ENCODE peak calls at places on chromosome 9, in seven cellular contexts. M is breast epithelium; Z is nephron progenitor cell; U is prostate gland; I is pancreas; D is CD8-positive, alpha-beta T cell; O is CD4-positive, alpha-beta T cell. H is an unnamed sample.
A peak's percentile ranks its signal among the peaks of the same experiment; 100 is the strongest.

GRCh38 chr9:109403766-109404320 is 83.0 kb upstream of the EPB41L4B start:
- DNase-seq in M (no peak), Z (no peak), U (no peak), I (no peak), D (no peak), O (no peak), H (no peak)

GRCh38 chr9:128920381-128921058 is at the start of gene PHYHD1:
- DNase-seq in M (no peak), Z (no peak), U (peak; percentile 56), I (peak; percentile 66), D (no peak), O (no peak), H (no peak)

GRCh38 chr9:90611568-90611967 is 31.1 kb downstream of the DIRAS2 start:
- DNase-seq in M (no peak), Z (no peak), U (no peak), I (no peak), D (no peak), O (no peak), H (no peak)

GRCh38 chr9:76638001-76638400 is 126.2 kb upstream of the PCA3 start:
- DNase-seq in M (no peak), Z (no peak), U (no peak), I (no peak), D (no peak), O (no peak), H (no peak)

GRCh38 chr9:23543420-23543819 is 282.6 kb downstream of the ELAVL2 start:
- DNase-seq in M (no peak), Z (no peak), U (no peak), I (no peak), D (no peak), O (no peak), H (no peak)

GRCh38 chr9:4596165-4596922 is 65.8 kb upstream of the PLPP6 start:
- DNase-seq in M (no peak), Z (no peak), U (no peak), I (no peak), D (peak; percentile 87), O (peak; percentile 54), H (no peak)

GRCh38 chr9:115944166-115944948 is 209.2 kb upstream of the PAPPA start:
- DNase-seq in M (peak; percentile 54), Z (no peak), U (peak; percentile 7), I (peak; percentile 29), D (no peak), O (no peak), H (no peak)

GRCh38 chr9:100222674-100223073 is 123.6 kb downstream of the INVS start:
- DNase-seq in M (no peak), Z (no peak), U (no peak), I (no peak), D (no peak), O (no peak), H (no peak)

GRCh38 chr9:13110766-13111400 is 168.6 kb downstream of the MPDZ start:
- DNase-seq in M (no peak), Z (no peak), U (peak; percentile 35), I (no peak), D (no peak), O (no peak), H (no peak)

DNA sequence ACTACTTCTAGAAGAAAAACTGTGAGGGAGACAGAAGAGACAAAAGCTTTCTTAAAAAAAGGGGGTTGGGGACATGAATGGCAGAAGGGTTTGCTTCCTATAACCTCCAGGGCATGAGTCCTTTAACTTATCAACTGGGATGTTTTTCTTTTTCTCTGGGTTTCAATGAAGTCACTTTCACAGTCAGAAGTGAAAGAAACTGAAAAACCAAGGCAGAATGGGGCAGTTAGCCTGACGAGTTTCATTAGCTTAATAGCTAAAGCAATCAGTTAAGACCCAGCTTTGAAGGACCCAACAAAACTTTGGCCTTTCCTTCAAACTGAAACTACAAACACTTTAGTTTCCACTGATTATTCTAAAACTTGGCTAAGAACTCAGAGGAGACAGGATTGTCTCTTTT is 4.6 kb upstream of the OR13C8 start:
- DNase-seq in M (no peak), Z (no peak), U (no peak), I (no peak), D (no peak), O (no peak), H (no peak)
- TF ChIP-seq CTCF in M (no peak), Z (no peak), U (no peak), I (no peak), D (no peak), O (no peak), H (no peak)

GRCh38 chr9:68949271-68950000 is 64.5 kb downstream of the PRKACG start:
- DNase-seq in M (no peak), Z (no peak), U (peak; percentile 41), I (peak; percentile 26), D (no peak), O (peak; percentile 1), H (no peak)
- TF ChIP-seq CTCF in M (peak; percentile 41), Z (no peak), U (peak; percentile 49), I (no peak), D (no peak), O (no peak), H (no peak)

GRCh38 chr9:126219166-126219565 is 107.5 kb upstream of the MVB12B start:
- DNase-seq in M (no peak), Z (no peak), U (no peak), I (no peak), D (no peak), O (no peak), H (no peak)

GRCh38 chr9:126221480-126221879 is 105.1 kb upstream of the MVB12B start:
- DNase-seq in M (no peak), Z (no peak), U (no peak), I (no peak), D (no peak), O (no peak), H (no peak)

GRCh38 chr9:126217797-126218196 is 108.8 kb upstream of the MVB12B start:
- DNase-seq in M (no peak), Z (no peak), U (no peak), I (no peak), D (no peak), O (no peak), H (no peak)

GRCh38 chr9:126218726-126219125 is 107.9 kb upstream of the MVB12B start:
- DNase-seq in M (no peak), Z (no peak), U (no peak), I (no peak), D (no peak), O (no peak), H (no peak)

GRCh38 chr9:126219717-126220116 is 106.9 kb upstream of the MVB12B start:
- DNase-seq in M (no peak), Z (peak; percentile 27), U (no peak), I (no peak), D (no peak), O (no peak), H (no peak)
- TF ChIP-seq CTCF in M (no peak), Z (no peak), U (no peak), I (no peak), D (no peak), O (no peak), H (no peak)

GRCh38 chr9:19162026-19162366 is 34.7 kb upstream of the PLIN2 start:
- DNase-seq in M (no peak), Z (no peak), U (no peak), I (no peak), D (no peak), O (no peak), H (no peak)

GRCh38 chr9:19162956-19163355 is 35.7 kb upstream of the PLIN2 start:
- DNase-seq in M (no peak), Z (no peak), U (no peak), I (no peak), D (no peak), O (no peak), H (no peak)

GRCh38 chr9:19160085-19160484 is 32.8 kb upstream of the PLIN2 start:
- DNase-seq in M (no peak), Z (no peak), U (no peak), I (no peak), D (no peak), O (no peak), H (no peak)

GRCh38 chr9:19156805-19157204 is 29.5 kb upstream of the PLIN2 start:
- DNase-seq in M (no peak), Z (no peak), U (no peak), I (no peak), D (no peak), O (no peak), H (no peak)

GRCh38 chr9:19161257-19162025 is 34.1 kb upstream of the PLIN2 start:
- DNase-seq in M (no peak), Z (no peak), U (peak; percentile 54), I (peak; percentile 49), D (peak; percentile 41), O (no peak), H (peak; percentile 50)
- TF ChIP-seq CTCF in M (no peak), Z (no peak), U (no peak), I (no peak), D (no peak), O (no peak), H (no peak)

GRCh38 chr9:34134521-34134920 is 8.0 kb upstream of the DCAF12 start:
- DNase-seq in M (no peak), Z (no peak), U (no peak), I (no peak), D (no peak), O (no peak), H (no peak)

DNA sequence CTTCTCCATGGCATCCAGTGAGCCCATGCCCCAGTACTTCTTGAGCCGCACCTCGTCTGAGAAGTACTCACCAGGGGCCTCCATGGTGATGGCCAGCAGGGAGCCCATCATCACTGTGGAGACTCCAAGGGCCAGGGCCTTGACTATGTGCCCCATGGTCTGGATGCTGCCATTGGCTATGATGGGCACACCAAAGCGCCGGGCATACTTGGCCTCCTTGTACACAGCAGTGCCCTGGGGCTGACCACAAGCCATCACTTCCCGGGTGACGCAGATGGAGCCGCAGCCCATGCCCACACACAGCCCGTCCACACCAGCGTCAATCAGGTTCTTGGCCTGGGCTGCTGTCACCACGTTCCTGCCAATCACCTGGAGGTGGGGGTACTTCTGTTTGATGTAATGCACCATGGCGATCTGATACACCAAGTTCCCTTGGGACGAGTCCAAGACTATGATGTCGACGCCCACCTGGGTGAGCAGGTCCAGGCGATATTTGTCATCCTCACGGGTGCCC is 7.0 kb upstream of the DCAF12 start:
- DNase-seq in M (no peak), Z (no peak), U (no peak), I (no peak), D (no peak), O (no peak), H (no peak)
- TF ChIP-seq CTCF in M (no peak), Z (no peak), U (no peak), I (no peak), D (no peak), O (no peak), H (no peak)

DNA sequence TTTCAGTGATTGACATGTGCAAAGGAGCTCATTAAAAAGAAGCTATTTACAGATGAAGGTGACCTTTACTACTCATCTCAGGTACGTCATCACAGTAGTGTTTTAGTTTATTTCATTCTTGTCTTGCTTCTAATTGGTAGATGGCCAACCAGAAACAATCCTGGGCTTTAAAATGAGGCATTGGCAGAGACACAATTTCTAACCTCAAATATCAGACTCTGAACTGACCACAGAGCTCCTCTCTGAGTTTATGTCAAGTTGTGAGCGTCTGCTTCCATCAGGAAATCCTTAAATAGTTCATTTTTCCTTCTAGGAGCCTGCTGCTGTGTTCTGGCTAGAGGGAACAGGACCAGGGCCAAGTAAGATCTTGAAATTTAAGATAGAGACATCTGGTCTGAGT is 340.9 kb downstream of the TLE4 start:
- DNase-seq in M (no peak), Z (no peak), U (no peak), I (no peak), D (no peak), O (no peak), H (no peak)
- TF ChIP-seq CTCF in M (no peak), Z (no peak), U (no peak), I (no peak), D (no peak), O (no peak), H (no peak)